ENCODE peak calls at places on chromosomes 16 and 17, in four cellular contexts. V is left lung, R is fibroblast of lung, F is tibial nerve. M is an unnamed sample. For H3K4me1, the result is how much of the 10 kb centered on the place peaks cover.

GRCh38 chr17:80036715-80037477 is 454 bp downstream of the CCDC40 start:
- DNase-seq in V (no peak), R (peak), F (no peak), M (no peak)

GRCh38 chr17:45248132-45248936 is 13.6 kb downstream of the SPATA32 start:
- DNase-seq in V (peak), R (peak), F (no peak), M (peak)

GRCh38 chr16:17578921-17579876 is 108.4 kb upstream of the XYLT1 start:
- DNase-seq in V (no peak), R (peak), F (peak), M (peak)

GRCh38 chr17:7280519-7281073 is 922 bp upstream of the SLC2A4 start:
- DNase-seq in V (peak), R (peak), F (peak), M (peak)

GRCh38 chr17:48795444-48796162 is 21.4 kb downstream of the TTLL6 start:
- DNase-seq in V (no peak), R (peak), F (no peak), M (peak)

GRCh38 chr17:63445571-63446217 is 412 bp downstream of the CYB561 start:
- DNase-seq in V (peak), R (peak), F (no peak), M (peak)

GRCh38 chr17:51298508-51299371 is 38.4 kb downstream of the UTP18 start:
- DNase-seq in V (no peak), R (peak), F (no peak), M (peak)

GRCh38 chr16:72317378-72317777 is 145.4 kb upstream of the PMFBP1 start:
- DNase-seq in V (no peak), R (peak), F (no peak), M (no peak)

GRCh38 chr17:39261286-39261685 is 35.5 kb upstream of the STAC2 start:
- DNase-seq in V (no peak), R (no peak), F (no peak), M (no peak)

GRCh38 chr16:85321856-85322271 is 209.6 kb upstream of the CIBAR2 start:
- DNase-seq in V (peak), R (peak), F (peak), M (peak)

GRCh38 chr17:45311762-45312476 is 4.9 kb downstream of the MAP3K14 start:
- DNase-seq in V (no peak), R (peak), F (no peak), M (peak)

GRCh38 chr16:66619534-66620418 is 15.3 kb downstream of the CMTM3 start:
- DNase-seq in V (no peak), R (peak), F (no peak), M (no peak)

GRCh38 chr17:18035704-18036103 is 3.3 kb downstream of the ATPAF2 start:
- DNase-seq in V (no peak), R (no peak), F (no peak), M (no peak)

GRCh38 chr17:43418441-43419374 is 19.9 kb downstream of the ARL4D start:
- DNase-seq in V (no peak), R (peak), F (no peak), M (no peak)

GRCh38 chr17:28878158-28878910 is 19.2 kb downstream of the FLOT2 start:
- DNase-seq in V (no peak), R (no peak), F (no peak), M (no peak)

GRCh38 chr16:58459344-58460218 is 40.4 kb upstream of the NDRG4 start:
- DNase-seq in V (no peak), R (peak), F (no peak), M (no peak)

GRCh38 chr17:64133546-64134215 is 3.7 kb upstream of the ERN1 start:
- DNase-seq in V (no peak), R (peak), F (no peak), M (peak)

GRCh38 chr16:83390759-83391158 is 417.0 kb upstream of the HSBP1 start:
- DNase-seq in V (no peak), R (no peak), F (no peak), M (no peak)

GRCh38 chr17:27860971-27861669 is 32.0 kb downstream of the LYRM9 start:
- DNase-seq in V (no peak), R (no peak), F (no peak), M (no peak)

GRCh38 chr17:6454495-6455320 is 10.5 kb downstream of the PIMREG start:
- DNase-seq in V (no peak), R (no peak), F (no peak), M (no peak)

GRCh38 chr17:44202756-44203155 is 3.1 kb upstream of the ATXN7L3 start:
- DNase-seq in V (no peak), R (no peak), F (peak), M (no peak)

GRCh38 chr17:6427284-6427781 is 7.6 kb downstream of the AIPL1 start:
- DNase-seq in V (no peak), R (peak), F (no peak), M (no peak)

GRCh38 chr17:76088041-76088867 is 9.3 kb downstream of the ZACN start:
- DNase-seq in V (no peak), R (no peak), F (no peak), M (no peak)

GRCh38 chr16:23079683-23080221 is 69.5 kb downstream of the USP31 start:
- DNase-seq in V (no peak), R (no peak), F (no peak), M (no peak)

GRCh38 chr17:54969658-54970572 is 1.4 kb downstream of the STXBP4 start:
- DNase-seq in V (no peak), R (no peak), F (no peak), M (no peak)

GRCh38 chr16:72666267-72666666 is 381.7 kb downstream of the ZFHX3 start:
- DNase-seq in V (no peak), R (no peak), F (no peak), M (no peak)

GRCh38 chr16:78142784-78143183 is 43.3 kb downstream of the WWOX start:
- DNase-seq in V (no peak), R (peak), F (no peak), M (no peak)

GRCh38 chr17:28916302-28916934 is 13.5 kb upstream of the DHRS13 start:
- DNase-seq in V (no peak), R (peak), F (peak), M (peak)

GRCh38 chr17:949623-950338 is 29.8 kb downstream of the NXN start:
- DNase-seq in V (no peak), R (no peak), F (no peak), M (no peak)

GRCh38 chr16:24041834-24042631 is 206.2 kb downstream of the PRKCB start:
- DNase-seq in V (no peak), R (peak), F (peak), M (peak)

GRCh38 chr16:87324411-87325275 is 7.5 kb upstream of the C16orf95 start:
- DNase-seq in V (peak), R (peak), F (no peak), M (peak)

GRCh38 chr17:74042241-74042640 is 161.2 kb upstream of the RPL38 start:
- DNase-seq in V (no peak), R (no peak), F (no peak), M (no peak)

DNA sequence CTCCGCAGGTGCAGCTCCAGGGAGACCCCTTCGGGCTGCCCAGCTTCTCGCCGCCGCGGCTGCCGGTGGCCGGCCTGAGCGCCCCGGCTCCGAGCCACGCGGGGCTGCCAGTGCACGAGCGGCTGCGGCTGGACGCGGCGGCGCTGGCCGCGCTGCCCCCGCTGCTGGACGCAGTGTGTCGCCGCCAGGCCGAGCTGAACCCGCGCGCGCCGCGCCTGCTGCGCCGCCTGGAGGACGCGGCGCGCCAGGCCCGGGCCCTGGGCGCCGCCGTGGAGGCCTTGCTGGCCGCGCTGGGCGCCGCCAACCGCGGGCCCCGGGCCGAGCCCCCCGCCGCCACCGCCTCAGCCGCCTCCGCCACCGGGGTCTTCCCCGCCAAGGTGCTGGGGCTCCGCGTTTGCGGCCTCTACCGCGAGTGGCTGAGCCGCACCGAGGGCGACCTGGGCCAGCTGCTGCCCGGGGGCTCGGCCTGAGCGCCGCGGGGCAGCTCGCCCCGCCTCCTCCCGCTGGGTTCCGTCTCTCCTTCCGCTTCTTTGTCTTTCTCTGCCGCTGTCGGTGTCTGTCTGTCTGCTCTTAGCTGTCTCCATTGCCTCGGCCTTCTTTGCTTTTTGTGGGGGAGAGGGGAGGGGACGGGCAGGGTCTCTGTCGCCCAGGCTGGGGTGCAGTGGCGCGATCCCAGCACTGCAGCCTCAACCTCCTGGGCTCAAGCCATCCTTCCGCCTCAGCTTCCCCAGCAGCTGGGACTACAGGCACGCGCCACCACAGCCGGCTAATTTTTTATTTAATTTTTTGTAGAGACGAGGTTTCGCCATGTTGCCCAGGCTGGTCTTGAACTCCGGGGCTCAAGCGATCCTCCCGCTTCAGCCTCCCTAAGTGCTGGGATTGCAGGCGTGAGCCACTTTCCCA is 5.9 kb downstream of the CTF1 start:
- DNase-seq in V (peak), R (peak), F (peak), M (peak)
- TF ChIP-seq CTCF in V (peak), R (no peak), F (no peak), M (no peak)

GRCh38 chr16:27326251-27326650 is 12.5 kb downstream of the IL4R start:
- DNase-seq in V (no peak), R (no peak), F (no peak), M (no peak)

GRCh38 chr16:27330542-27330941 is 16.8 kb downstream of the IL4R start:
- DNase-seq in V (no peak), R (peak), F (peak), M (peak)

GRCh38 chr16:27326738-27327585 is 13.2 kb downstream of the IL4R start:
- DNase-seq in V (peak), R (peak), F (peak), M (peak)

GRCh38 chr16:27327586-27327915 is 13.8 kb downstream of the IL4R start:
- DNase-seq in V (no peak), R (no peak), F (no peak), M (no peak)

DNA sequence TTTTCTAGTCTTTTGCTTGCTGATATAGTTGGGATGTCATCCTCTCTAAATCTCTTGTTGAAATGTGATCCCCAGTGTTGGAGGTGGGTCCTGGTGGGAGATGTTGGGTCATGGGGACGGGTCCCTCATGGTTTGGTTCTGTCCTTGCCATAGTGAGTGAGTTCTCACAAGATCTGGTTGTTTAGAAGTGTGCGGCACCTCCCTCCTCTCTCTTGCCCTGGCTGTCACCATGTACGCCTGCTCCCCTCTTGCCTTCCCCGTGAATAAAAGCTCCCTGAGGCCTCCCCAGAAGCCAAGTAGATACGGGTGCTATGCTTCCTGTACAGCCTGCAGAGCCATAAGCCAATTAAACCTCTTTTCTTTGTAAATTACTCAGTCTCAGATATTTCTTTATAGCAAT is 15.2 kb downstream of the IL4R start:
- DNase-seq in V (no peak), R (no peak), F (no peak), M (no peak)
- H3K27ac ChIP-seq in V (peak), R (peak), F (no peak), M (no peak)

GRCh38 chr17:78132767-78133178 is 2.2 kb downstream of the TMC8 start:
- DNase-seq in V (no peak), R (no peak), F (no peak), M (peak)
- H3K4me1 ChIP-seq in V (half or more), R (under half), F (under half), M (under half)

GRCh38 chr17:5283531-5284315 is 1.6 kb downstream of the RABEP1 start:
- DNase-seq in V (no peak), R (peak), F (no peak), M (no peak)

GRCh38 chr17:5282639-5283217 is 644 bp downstream of the RABEP1 start:
- DNase-seq in V (peak), R (peak), F (no peak), M (peak)

GRCh38 chr17:5286846-5287245 is 4.8 kb downstream of the RABEP1 start:
- DNase-seq in V (no peak), R (no peak), F (no peak), M (no peak)

GRCh38 chr17:5281814-5282638 is at the start of gene RABEP1:
- DNase-seq in V (peak), R (peak), F (peak), M (peak)
- TF ChIP-seq CTCF in V (peak), R (no peak), F (peak), M (peak)

GRCh38 chr17:82305727-82306300 is 11.6 kb downstream of the CD7 start:
- DNase-seq in V (peak), R (no peak), F (no peak), M (no peak)
- H3K27ac ChIP-seq in V (no peak), R (no peak), F (no peak), M (no peak)

DNA sequence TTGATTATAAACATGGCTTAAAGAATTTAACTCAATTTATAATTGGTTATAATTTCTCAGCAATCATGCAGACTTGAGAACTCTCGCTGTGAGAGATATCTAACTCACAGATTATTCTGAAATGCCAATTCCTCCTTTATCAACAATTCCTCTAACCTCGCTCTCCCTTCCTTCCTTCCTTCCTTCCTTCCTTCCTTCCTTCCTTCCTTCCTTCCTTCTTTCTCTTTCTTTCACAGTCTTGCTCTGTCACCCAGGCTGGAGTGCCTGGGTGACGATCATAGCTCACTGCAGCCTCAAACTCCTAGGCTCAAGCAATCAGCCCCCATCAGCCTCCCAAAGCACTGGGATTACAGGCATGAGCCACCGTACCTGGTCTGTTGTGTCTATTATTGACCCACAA is 42.4 kb downstream of the CHD9 start:
- DNase-seq in V (no peak), R (no peak), F (no peak), M (no peak)
- H3K4me1 ChIP-seq in V (half or more), R (under half), F (half or more), M (under half)

DNA sequence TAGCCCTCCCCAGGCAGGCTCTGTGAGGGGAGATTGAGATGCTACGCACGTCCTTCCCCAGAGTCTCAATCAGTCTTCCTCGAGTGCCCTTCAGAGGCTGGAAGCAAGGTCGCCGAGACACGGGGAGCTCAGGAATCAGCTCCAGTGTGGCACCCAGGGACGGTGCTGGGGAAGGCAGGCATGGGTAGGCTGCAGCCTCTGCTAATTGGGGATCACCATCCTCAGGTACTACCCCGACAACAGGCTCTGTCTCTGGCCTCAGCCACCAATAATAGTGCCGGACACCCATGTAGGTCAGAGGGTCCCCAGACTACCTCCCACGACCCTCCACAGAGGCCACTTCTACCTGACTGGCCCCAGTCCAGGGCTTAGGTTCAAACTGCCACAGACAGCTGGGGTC is 28.2 kb upstream of the GSG1L start:
- DNase-seq in V (no peak), R (no peak), F (no peak), M (no peak)
- TF ChIP-seq CTCF in V (no peak), R (no peak), F (no peak), M (no peak)

DNA sequence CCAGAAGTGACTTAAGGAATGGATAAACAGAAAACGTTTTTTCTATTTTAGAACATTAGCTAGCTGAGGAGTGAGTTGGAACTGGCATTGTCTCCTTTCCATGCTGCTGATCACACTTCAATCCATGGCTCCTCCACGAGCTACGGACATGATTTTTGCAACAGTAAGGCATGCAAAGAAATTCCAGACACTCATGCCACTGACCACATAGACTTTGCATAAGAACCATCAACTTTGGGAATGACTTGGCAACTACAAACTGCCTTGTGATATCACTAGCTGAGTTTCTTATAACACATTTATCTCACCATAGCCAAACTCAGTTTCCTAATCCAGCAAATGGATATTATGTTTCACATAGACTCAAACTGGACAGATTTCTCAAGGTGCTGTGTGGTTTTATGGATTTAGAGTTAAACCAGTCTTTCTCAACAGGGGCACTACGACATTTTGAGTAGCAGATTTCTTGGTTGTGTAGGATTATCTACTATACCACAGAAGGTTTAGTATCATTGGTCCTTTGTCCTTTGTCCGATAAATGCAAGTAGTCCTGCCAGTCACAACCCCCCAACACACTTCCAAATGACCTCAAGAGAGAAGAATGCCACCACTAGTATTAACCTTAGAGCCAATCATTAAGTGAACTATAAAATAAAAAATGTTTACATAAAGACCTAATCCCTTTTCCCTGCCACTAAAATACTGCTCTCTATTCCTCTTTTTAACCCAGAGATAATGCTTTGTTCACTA is 48.3 kb upstream of the C17orf78 start:
- DNase-seq in V (no peak), R (peak), F (no peak), M (no peak)
- H3K27ac ChIP-seq in V (no peak), R (peak), F (no peak), M (no peak)

GRCh38 chr16:7679899-7680298 is 347.3 kb downstream of the RBFOX1 start:
- DNase-seq in V (no peak), R (no peak), F (no peak), M (no peak)
- H3K4me1 ChIP-seq in V (under half), R (under half), F (under half), M (under half)

M was measured in body of pancreas.